ENCODE peak calls at places on chromosomes 7 and 10, in six cellular contexts. One of them, this sample, is unnamed.

GRCh38 chr10:124550305-124551034 is 88.8 kb downstream of the LHPP start:
- DNase-seq in GM23338: no peak
- DNase-seq in fibroblast of mammary gland: no peak
- DNase-seq in substantia nigra: no peak
- DNase-seq in fibroblast of the conjunctiva: no peak
- DNase-seq in thoracic aorta: no peak
- DNase-seq in this sample: no peak

GRCh38 chr10:73819025-73819424 is 7.6 kb upstream of the NDST2 start:
- DNase-seq in GM23338: no peak
- DNase-seq in fibroblast of the conjunctiva: no peak
- DNase-seq in thoracic aorta: no peak
- DNase-seq in fibroblast of mammary gland: no peak
- DNase-seq in substantia nigra: no peak
- DNase-seq in this sample: no peak

GRCh38 chr7:152459724-152460251 is 24.0 kb upstream of the KMT2C start:
- DNase-seq in thoracic aorta: no peak
- DNase-seq in GM23338: no peak
- DNase-seq in fibroblast of mammary gland: no peak
- DNase-seq in fibroblast of the conjunctiva: no peak
- DNase-seq in substantia nigra: no peak
- DNase-seq in this sample: no peak

GRCh38 chr7:79403879-79404278 is 49.6 kb downstream of the MAGI2 start:
- DNase-seq in thoracic aorta: no peak
- DNase-seq in substantia nigra: no peak
- DNase-seq in GM23338: no peak
- DNase-seq in fibroblast of the conjunctiva: no peak
- DNase-seq in fibroblast of mammary gland: peak; percentile 12
- DNase-seq in this sample: no peak

GRCh38 chr10:114332301-114332797 is 72.0 kb downstream of the AFAP1L2 start:
- DNase-seq in GM23338: no peak
- DNase-seq in fibroblast of the conjunctiva: no peak
- DNase-seq in substantia nigra: no peak
- DNase-seq in thoracic aorta: no peak
- DNase-seq in fibroblast of mammary gland: no peak
- DNase-seq in this sample: no peak

GRCh38 chr7:136228185-136228584 is 251.0 kb upstream of the MTPN start:
- DNase-seq in fibroblast of the conjunctiva: no peak
- DNase-seq in thoracic aorta: no peak
- DNase-seq in substantia nigra: no peak
- DNase-seq in GM23338: no peak
- DNase-seq in fibroblast of mammary gland: no peak
- DNase-seq in this sample: no peak

GRCh38 chr10:93703066-93703465 is 674 bp upstream of the FRA10AC1 start:
- DNase-seq in thoracic aorta: no peak
- DNase-seq in GM23338: no peak
- DNase-seq in fibroblast of mammary gland: peak; percentile 7
- DNase-seq in substantia nigra: no peak
- DNase-seq in fibroblast of the conjunctiva: no peak
- DNase-seq in this sample: peak; percentile 11

GRCh38 chr7:75642810-75643486 is 95.8 kb downstream of the HIP1 start:
- DNase-seq in substantia nigra: no peak
- DNase-seq in thoracic aorta: no peak
- DNase-seq in fibroblast of mammary gland: peak; percentile 75
- DNase-seq in GM23338: peak; percentile 95
- DNase-seq in fibroblast of the conjunctiva: peak; percentile 44
- DNase-seq in this sample: peak; percentile 51

GRCh38 chr7:116591202-116592040 is 66.6 kb downstream of the CAV1 start:
- DNase-seq in thoracic aorta: no peak
- DNase-seq in fibroblast of mammary gland: peak; percentile 51
- DNase-seq in substantia nigra: no peak
- DNase-seq in fibroblast of the conjunctiva: no peak
- DNase-seq in GM23338: peak; percentile 24
- DNase-seq in this sample: peak; percentile 37

GRCh38 chr7:124032369-124033092 is at the start of gene TMEM229A:
- DNase-seq in substantia nigra: no peak
- DNase-seq in fibroblast of the conjunctiva: no peak
- DNase-seq in fibroblast of mammary gland: peak; percentile 7
- DNase-seq in thoracic aorta: no peak
- DNase-seq in GM23338: peak; percentile 77
- DNase-seq in this sample: peak; percentile 62

GRCh38 chr7:55020481-55020871 is 1.7 kb downstream of the EGFR start:
- DNase-seq in thoracic aorta: no peak
- DNase-seq in fibroblast of mammary gland: peak; percentile 86
- DNase-seq in substantia nigra: no peak
- DNase-seq in GM23338: no peak
- DNase-seq in fibroblast of the conjunctiva: no peak
- DNase-seq in this sample: no peak

GRCh38 chr10:84308481-84309304 is 19.7 kb upstream of the CCSER2 start:
- DNase-seq in thoracic aorta: no peak
- DNase-seq in substantia nigra: no peak
- DNase-seq in fibroblast of mammary gland: peak; percentile 19
- DNase-seq in fibroblast of the conjunctiva: no peak
- DNase-seq in GM23338: no peak
- DNase-seq in this sample: no peak

GRCh38 chr7:112692333-112692732 is 97.9 kb downstream of the TMEM168 start:
- DNase-seq in thoracic aorta: no peak
- DNase-seq in fibroblast of the conjunctiva: no peak
- DNase-seq in GM23338: no peak
- DNase-seq in fibroblast of mammary gland: no peak
- DNase-seq in substantia nigra: no peak
- DNase-seq in this sample: no peak

GRCh38 chr10:104267721-104268690 is 978 bp upstream of the GSTO2 start:
- DNase-seq in thoracic aorta: no peak
- DNase-seq in fibroblast of the conjunctiva: no peak
- DNase-seq in substantia nigra: no peak
- DNase-seq in GM23338: no peak
- DNase-seq in fibroblast of mammary gland: peak; percentile 41
- DNase-seq in this sample: no peak

GRCh38 chr10:108187396-108188012 is 1023.0 kb upstream of the SORCS1 start:
- DNase-seq in substantia nigra: no peak
- DNase-seq in thoracic aorta: no peak
- DNase-seq in fibroblast of mammary gland: peak; percentile 15
- DNase-seq in fibroblast of the conjunctiva: no peak
- DNase-seq in GM23338: no peak
- DNase-seq in this sample: peak; percentile 62

GRCh38 chr7:41147651-41148360 is 555.1 kb downstream of the INHBA start:
- DNase-seq in fibroblast of mammary gland: peak; percentile 55
- DNase-seq in thoracic aorta: no peak
- DNase-seq in substantia nigra: no peak
- DNase-seq in GM23338: no peak
- DNase-seq in fibroblast of the conjunctiva: no peak
- DNase-seq in this sample: no peak

GRCh38 chr7:46357851-46358250 is 436.8 kb upstream of the IGFBP3 start:
- DNase-seq in fibroblast of the conjunctiva: no peak
- DNase-seq in GM23338: no peak
- DNase-seq in substantia nigra: no peak
- DNase-seq in thoracic aorta: no peak
- DNase-seq in fibroblast of mammary gland: no peak
- DNase-seq in this sample: no peak

GRCh38 chr7:55469271-55469681 is 103.0 kb downstream of the VOPP1 start:
- DNase-seq in thoracic aorta: no peak
- DNase-seq in substantia nigra: peak; percentile 28
- DNase-seq in fibroblast of mammary gland: no peak
- DNase-seq in GM23338: no peak
- DNase-seq in fibroblast of the conjunctiva: no peak
- DNase-seq in this sample: no peak

GRCh38 chr10:62017141-62017870 is 115.8 kb downstream of the ARID5B start:
- DNase-seq in fibroblast of the conjunctiva: no peak
- DNase-seq in thoracic aorta: no peak
- DNase-seq in fibroblast of mammary gland: peak; percentile 66
- DNase-seq in GM23338: no peak
- DNase-seq in substantia nigra: no peak
- DNase-seq in this sample: peak; percentile 43

GRCh38 chr7:111242361-111242760 is 151.4 kb downstream of the LRRN3 start:
- DNase-seq in thoracic aorta: no peak
- DNase-seq in fibroblast of mammary gland: no peak
- DNase-seq in GM23338: no peak
- DNase-seq in substantia nigra: no peak
- DNase-seq in fibroblast of the conjunctiva: no peak
- DNase-seq in this sample: no peak

GRCh38 chr7:40221836-40222235 is 87.0 kb downstream of the SUGCT start:
- DNase-seq in fibroblast of mammary gland: peak; percentile 99
- DNase-seq in GM23338: no peak
- DNase-seq in fibroblast of the conjunctiva: peak; percentile 87
- DNase-seq in substantia nigra: no peak
- DNase-seq in thoracic aorta: no peak
- DNase-seq in this sample: peak; percentile 90

GRCh38 chr7:151381333-151382078 is 28.3 kb downstream of the WDR86 start:
- DNase-seq in fibroblast of mammary gland: no peak
- DNase-seq in thoracic aorta: no peak
- DNase-seq in GM23338: peak; percentile 85
- DNase-seq in substantia nigra: no peak
- DNase-seq in fibroblast of the conjunctiva: no peak
- DNase-seq in this sample: no peak

GRCh38 chr7:5431485-5432118 is 8.0 kb upstream of the TNRC18 start:
- DNase-seq in fibroblast of mammary gland: no peak
- DNase-seq in substantia nigra: no peak
- DNase-seq in thoracic aorta: no peak
- DNase-seq in fibroblast of the conjunctiva: no peak
- DNase-seq in GM23338: no peak
- DNase-seq in this sample: no peak

GRCh38 chr7:99131290-99131689 is 12.6 kb downstream of the SMURF1 start:
- DNase-seq in fibroblast of the conjunctiva: no peak
- DNase-seq in fibroblast of mammary gland: no peak
- DNase-seq in thoracic aorta: no peak
- DNase-seq in GM23338: no peak
- DNase-seq in substantia nigra: no peak
- DNase-seq in this sample: no peak

GRCh38 chr7:158044156-158044823 is 543.3 kb downstream of the PTPRN2 start:
- DNase-seq in fibroblast of mammary gland: no peak
- DNase-seq in substantia nigra: no peak
- DNase-seq in thoracic aorta: no peak
- DNase-seq in GM23338: no peak
- DNase-seq in fibroblast of the conjunctiva: no peak
- DNase-seq in this sample: no peak

GRCh38 chr7:17580861-17581260 is 282.4 kb downstream of the AHR start:
- DNase-seq in substantia nigra: no peak
- DNase-seq in fibroblast of the conjunctiva: peak; percentile 23
- DNase-seq in fibroblast of mammary gland: peak; percentile 61
- DNase-seq in GM23338: no peak
- DNase-seq in thoracic aorta: no peak
- DNase-seq in this sample: no peak

GRCh38 chr10:31701546-31701945 is 227.1 kb downstream of the ARHGAP12 start:
- DNase-seq in thoracic aorta: no peak
- DNase-seq in substantia nigra: no peak
- DNase-seq in fibroblast of the conjunctiva: no peak
- DNase-seq in fibroblast of mammary gland: no peak
- DNase-seq in GM23338: no peak
- DNase-seq in this sample: no peak

GRCh38 chr10:112059220-112059619 is 124.3 kb downstream of the GPAM start:
- DNase-seq in fibroblast of the conjunctiva: no peak
- DNase-seq in fibroblast of mammary gland: no peak
- DNase-seq in thoracic aorta: no peak
- DNase-seq in substantia nigra: no peak
- DNase-seq in GM23338: peak; percentile 54
- DNase-seq in this sample: no peak

GRCh38 chr10:93074137-93074596 is 474 bp downstream of the CYP26A1 start:
- DNase-seq in GM23338: peak; percentile 71
- DNase-seq in thoracic aorta: no peak
- DNase-seq in fibroblast of mammary gland: no peak
- DNase-seq in fibroblast of the conjunctiva: no peak
- DNase-seq in substantia nigra: no peak
- DNase-seq in this sample: no peak

GRCh38 chr10:61757525-61758397 is 95.0 kb downstream of the CABCOCO1 start:
- DNase-seq in GM23338: no peak
- DNase-seq in fibroblast of the conjunctiva: peak; percentile 56
- DNase-seq in thoracic aorta: no peak
- DNase-seq in fibroblast of mammary gland: peak; percentile 82
- DNase-seq in substantia nigra: no peak
- DNase-seq in this sample: peak; percentile 14

GRCh38 chr10:119198438-119198837 is 8.9 kb upstream of the GRK5 start:
- DNase-seq in thoracic aorta: no peak
- DNase-seq in fibroblast of the conjunctiva: no peak
- DNase-seq in substantia nigra: no peak
- DNase-seq in GM23338: peak; percentile 82
- DNase-seq in fibroblast of mammary gland: no peak
- DNase-seq in this sample: no peak

GRCh38 chr7:8637322-8637721 is 203.9 kb downstream of the NXPH1 start:
- DNase-seq in fibroblast of the conjunctiva: no peak
- DNase-seq in fibroblast of mammary gland: no peak
- DNase-seq in substantia nigra: no peak
- DNase-seq in GM23338: no peak
- DNase-seq in thoracic aorta: no peak
- DNase-seq in this sample: no peak

GRCh38 chr7:158776474-158776873 is 52.8 kb downstream of the ESYT2 start:
- DNase-seq in fibroblast of mammary gland: no peak
- DNase-seq in substantia nigra: no peak
- DNase-seq in GM23338: no peak
- DNase-seq in thoracic aorta: no peak
- DNase-seq in fibroblast of the conjunctiva: no peak
- DNase-seq in this sample: no peak

GRCh38 chr7:3897430-3898385 is 596.7 kb downstream of the SDK1 start:
- DNase-seq in fibroblast of the conjunctiva: peak; percentile 44
- DNase-seq in thoracic aorta: no peak
- DNase-seq in substantia nigra: no peak
- DNase-seq in fibroblast of mammary gland: peak; percentile 56
- DNase-seq in GM23338: peak; percentile 64
- DNase-seq in this sample: no peak

GRCh38 chr10:74544106-74544505 is 282.3 kb upstream of the KAT6B start:
- DNase-seq in GM23338: peak; percentile 66
- DNase-seq in substantia nigra: no peak
- DNase-seq in fibroblast of mammary gland: peak; percentile 24
- DNase-seq in fibroblast of the conjunctiva: no peak
- DNase-seq in thoracic aorta: no peak
- DNase-seq in this sample: peak; percentile 5

GRCh38 chr10:71291501-71291900 is 27.6 kb upstream of the SLC29A3 start:
- DNase-seq in fibroblast of the conjunctiva: no peak
- DNase-seq in fibroblast of mammary gland: no peak
- DNase-seq in substantia nigra: no peak
- DNase-seq in GM23338: no peak
- DNase-seq in thoracic aorta: no peak
- DNase-seq in this sample: no peak

GRCh38 chr10:75355706-75356105 is 45.9 kb downstream of the ZNF503 start:
- DNase-seq in GM23338: no peak
- DNase-seq in thoracic aorta: no peak
- DNase-seq in fibroblast of the conjunctiva: no peak
- DNase-seq in substantia nigra: no peak
- DNase-seq in fibroblast of mammary gland: peak; percentile 34
- DNase-seq in this sample: no peak

GRCh38 chr10:97510686-97511085 is 12.0 kb downstream of the UBTD1 start:
- DNase-seq in thoracic aorta: no peak
- DNase-seq in GM23338: no peak
- DNase-seq in fibroblast of the conjunctiva: no peak
- DNase-seq in fibroblast of mammary gland: no peak
- DNase-seq in substantia nigra: no peak
- DNase-seq in this sample: no peak

GRCh38 chr10:61779950-61780659 is 117.4 kb downstream of the CABCOCO1 start:
- DNase-seq in GM23338: no peak
- DNase-seq in substantia nigra: no peak
- DNase-seq in thoracic aorta: peak; percentile 38
- DNase-seq in fibroblast of mammary gland: peak; percentile 73
- DNase-seq in fibroblast of the conjunctiva: peak; percentile 42
- DNase-seq in this sample: peak; percentile 87

GRCh38 chr10:46559231-46559671 is 2.8 kb upstream of the GPRIN2 start:
- DNase-seq in GM23338: no peak
- DNase-seq in fibroblast of the conjunctiva: no peak
- DNase-seq in thoracic aorta: no peak
- DNase-seq in fibroblast of mammary gland: no peak
- DNase-seq in substantia nigra: no peak
- DNase-seq in this sample: no peak

This sample was measured in AG08395.